ENCODE peak calls at places on chromosomes 12 and 14, in ten cellular contexts. I is NB4, S is endothelial cell of umbilical vein, X is esophagus squamous epithelium, L is ovary, R is hepatocyte, E is HCT116, P is uterus, J is A673, Y is progenitor cell of endocrine pancreas. T is an unnamed sample.

GRCh38 chr12:54082402-54082892 is 28.8 kb downstream of the HOXC4 start:
- DNase-seq in I (no peak), S (no peak), X (no peak), L (peak), R (peak), E (no peak), P (peak), J (peak), Y (peak), T (no peak)

GRCh38 chr12:109277899-109278762 is 31.0 kb downstream of the FOXN4 start:
- DNase-seq in I (peak), S (no peak), X (no peak), L (peak), R (peak), E (no peak), P (peak), J (no peak), Y (no peak), T (no peak)

GRCh38 chr12:39931857-39932256 is 174.0 kb downstream of the SLC2A13 start:
- DNase-seq in I (no peak), S (no peak), X (no peak), L (no peak), R (no peak), E (no peak), P (no peak), J (no peak), Y (no peak), T (no peak)

GRCh38 chr14:71206766-71207371 is 299.6 kb downstream of the PCNX1 start:
- DNase-seq in I (no peak), S (peak), X (no peak), L (no peak), R (no peak), E (no peak), P (peak), J (peak), Y (no peak), T (peak)

GRCh38 chr14:61260939-61261776 is 20.0 kb downstream of the TMEM30B start:
- DNase-seq in I (no peak), S (no peak), X (no peak), L (no peak), R (peak), E (peak), P (no peak), J (no peak), Y (no peak), T (peak)

GRCh38 chr12:2049604-2050540 is 2.9 kb upstream of the CACNA1C start:
- DNase-seq in I (peak), S (no peak), X (no peak), L (no peak), R (peak), E (no peak), P (no peak), J (no peak), Y (no peak), T (no peak)

GRCh38 chr12:2339022-2339431 is 286.2 kb downstream of the CACNA1C start:
- DNase-seq in I (no peak), S (peak), X (no peak), L (no peak), R (no peak), E (no peak), P (no peak), J (no peak), Y (no peak), T (no peak)

GRCh38 chr14:49769171-49769570 is 1.2 kb downstream of the KLHDC2 start:
- DNase-seq in I (no peak), S (no peak), X (no peak), L (no peak), R (no peak), E (no peak), P (no peak), J (no peak), Y (no peak), T (peak)

GRCh38 chr14:95770777-95771176 is 56.9 kb upstream of the TCL1A start:
- DNase-seq in I (peak), S (no peak), X (no peak), L (no peak), R (no peak), E (no peak), P (no peak), J (peak), Y (no peak), T (no peak)

GRCh38 chr12:38771871-38772270 is 133.5 kb downstream of the CPNE8 start:
- DNase-seq in I (peak), S (no peak), X (no peak), L (no peak), R (no peak), E (no peak), P (no peak), J (no peak), Y (no peak), T (no peak)

GRCh38 chr14:22010532-22011242 is 337.1 kb upstream of the OR4E1 start:
- DNase-seq in I (peak), S (no peak), X (no peak), L (no peak), R (no peak), E (no peak), P (no peak), J (no peak), Y (no peak), T (no peak)

GRCh38 chr14:75141967-75142366 is 15.1 kb upstream of the NEK9 start:
- DNase-seq in I (peak), S (peak), X (no peak), L (no peak), R (peak), E (no peak), P (no peak), J (peak), Y (no peak), T (no peak)

GRCh38 chr14:101584049-101584859 is 23.0 kb downstream of the DIO3 start:
- DNase-seq in I (peak), S (no peak), X (no peak), L (peak), R (peak), E (no peak), P (peak), J (peak), Y (no peak), T (no peak)

GRCh38 chr12:124497658-124498057 is 69.8 kb downstream of the NCOR2 start:
- DNase-seq in I (no peak), S (no peak), X (no peak), L (no peak), R (peak), E (no peak), P (no peak), J (no peak), Y (no peak), T (peak)

GRCh38 chr14:73777420-73777819 is 63.2 kb upstream of the PNMA1 start:
- DNase-seq in I (no peak), S (no peak), X (no peak), L (no peak), R (no peak), E (no peak), P (no peak), J (no peak), Y (no peak), T (no peak)

GRCh38 chr14:74979442-74980397 is 23.0 kb upstream of the EIF2B2 start:
- DNase-seq in I (peak), S (peak), X (no peak), L (no peak), R (peak), E (no peak), P (no peak), J (peak), Y (no peak), T (no peak)

GRCh38 chr14:89349196-89350008 is 67.6 kb downstream of the FOXN3 start:
- DNase-seq in I (no peak), S (no peak), X (no peak), L (no peak), R (peak), E (no peak), P (peak), J (no peak), Y (no peak), T (no peak)

GRCh38 chr12:7433276-7433822 is 10.6 kb downstream of the CD163L1 start:
- DNase-seq in I (no peak), S (peak), X (no peak), L (no peak), R (no peak), E (peak), P (no peak), J (peak), Y (no peak), T (peak)

GRCh38 chr12:4379410-4379809 is at the start of gene FGF23:
- DNase-seq in I (no peak), S (peak), X (no peak), L (no peak), R (peak), E (no peak), P (no peak), J (peak), Y (peak), T (no peak)

GRCh38 chr12:104175726-104176247 is 37.8 kb upstream of the NFYB start:
- DNase-seq in I (peak), S (no peak), X (no peak), L (no peak), R (no peak), E (no peak), P (no peak), J (no peak), Y (no peak), T (no peak)

GRCh38 chr12:104345234-104346066 is 41.9 kb downstream of the EID3 start:
- DNase-seq in I (no peak), S (no peak), X (no peak), L (no peak), R (no peak), E (no peak), P (no peak), J (no peak), Y (no peak), T (no peak)

GRCh38 chr12:25552681-25553080 is 402 bp downstream of the LMNTD1 start:
- DNase-seq in I (no peak), S (no peak), X (no peak), L (no peak), R (no peak), E (no peak), P (no peak), J (no peak), Y (no peak), T (no peak)

GRCh38 chr14:98348505-98348904 is 923.5 kb downstream of the BCL11B start:
- DNase-seq in I (no peak), S (no peak), X (no peak), L (no peak), R (no peak), E (no peak), P (no peak), J (no peak), Y (no peak), T (no peak)

GRCh38 chr14:30283822-30284446 is 275.0 kb upstream of the G2E3 start:
- DNase-seq in I (peak), S (peak), X (no peak), L (no peak), R (peak), E (peak), P (no peak), J (peak), Y (no peak), T (peak)

GRCh38 chr14:99506269-99506668 is 25.1 kb downstream of the CCNK start:
- DNase-seq in I (no peak), S (peak), X (no peak), L (no peak), R (no peak), E (no peak), P (no peak), J (no peak), Y (no peak), T (no peak)

GRCh38 chr14:32561520-32561919 is 232.4 kb downstream of the AKAP6 start:
- DNase-seq in I (no peak), S (no peak), X (no peak), L (no peak), R (peak), E (no peak), P (no peak), J (no peak), Y (no peak), T (peak)

GRCh38 chr12:104975621-104976343 is 10.3 kb upstream of the NOPCHAP1 start:
- DNase-seq in I (peak), S (no peak), X (no peak), L (no peak), R (no peak), E (no peak), P (no peak), J (no peak), Y (no peak), T (peak)

GRCh38 chr12:46617167-46617566 is 208.6 kb downstream of the SLC38A4 start:
- DNase-seq in I (peak), S (no peak), X (no peak), L (no peak), R (no peak), E (no peak), P (peak), J (no peak), Y (no peak), T (no peak)

GRCh38 chr12:3489057-3489456 is 1.9 kb upstream of the PRMT8 start:
- DNase-seq in I (no peak), S (no peak), X (no peak), L (no peak), R (no peak), E (no peak), P (no peak), J (no peak), Y (no peak), T (peak)

GRCh38 chr14:92503756-92504491 is 9.7 kb upstream of the RIN3 start:
- DNase-seq in I (no peak), S (peak), X (no peak), L (no peak), R (peak), E (peak), P (no peak), J (no peak), Y (no peak), T (peak)

GRCh38 chr12:16568873-16569272 is 37.1 kb downstream of the LMO3 start:
- DNase-seq in I (no peak), S (peak), X (no peak), L (no peak), R (no peak), E (no peak), P (no peak), J (peak), Y (no peak), T (peak)

GRCh38 chr12:107670999-107671643 is 14.5 kb upstream of the PWP1 start:
- DNase-seq in I (peak), S (peak), X (no peak), L (no peak), R (peak), E (peak), P (no peak), J (peak), Y (peak), T (no peak)

GRCh38 chr14:68042591-68043210 is 223.1 kb downstream of the RAD51B start:
- DNase-seq in I (no peak), S (no peak), X (no peak), L (no peak), R (peak), E (no peak), P (no peak), J (no peak), Y (no peak), T (peak)

GRCh38 chr12:76551482-76551888 is 8.1 kb downstream of the OSBPL8 start:
- DNase-seq in I (no peak), S (no peak), X (no peak), L (no peak), R (no peak), E (no peak), P (no peak), J (no peak), Y (no peak), T (no peak)

GRCh38 chr14:66121859-66122258 is 364.3 kb upstream of the CCDC196 start:
- DNase-seq in I (no peak), S (no peak), X (no peak), L (no peak), R (no peak), E (no peak), P (no peak), J (no peak), Y (no peak), T (no peak)
- TF ChIP-seq CTCF in I (no peak), S (no peak), X (no peak), L (no peak), R (no peak), E (peak), P (no peak), J (no peak), Y (no peak), T (no peak)

DNA sequence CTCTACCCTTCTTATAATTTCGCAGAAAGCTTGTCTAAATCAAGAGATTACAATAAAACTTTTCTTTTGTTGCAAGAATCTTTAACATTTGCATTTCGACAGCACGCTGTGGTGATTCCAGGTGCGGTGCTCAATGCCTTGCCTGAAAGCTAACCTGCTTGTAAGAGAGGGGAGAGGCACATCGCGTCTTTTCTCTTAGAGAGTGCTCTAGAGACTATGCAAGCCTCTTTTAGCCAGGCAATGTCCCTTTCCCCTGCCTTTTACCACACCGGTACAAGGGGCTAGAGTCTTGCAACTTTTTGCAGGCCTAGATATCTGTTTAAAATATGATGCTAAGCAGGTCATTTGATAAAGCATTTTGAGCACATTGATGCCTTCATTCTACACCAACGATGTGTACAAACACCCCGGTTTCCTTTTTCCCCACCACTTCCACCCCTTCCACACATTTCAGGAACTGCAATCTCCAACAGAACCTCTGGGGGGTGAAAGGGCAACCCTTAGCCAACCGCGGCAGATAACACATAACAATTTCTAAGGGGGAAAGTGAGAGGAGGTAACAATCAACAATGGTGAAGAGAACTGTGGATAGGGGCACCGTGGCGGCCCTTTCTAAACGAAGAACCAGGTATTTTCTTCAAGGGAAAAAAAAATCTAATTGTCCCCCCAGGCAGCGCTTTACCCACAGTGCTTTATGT is 1.3 kb downstream of the KITLG start:
- DNase-seq in I (peak), S (peak), X (no peak), L (no peak), R (peak), E (no peak), P (no peak), J (peak), Y (peak), T (no peak)
- TF ChIP-seq CTCF in I (peak), S (no peak), X (peak), L (peak), R (peak), E (peak), P (peak), J (peak), Y (peak), T (peak)

GRCh38 chr12:113065126-113066007 is 8.8 kb downstream of the DTX1 start:
- DNase-seq in I (peak), S (no peak), X (no peak), L (no peak), R (peak), E (no peak), P (no peak), J (peak), Y (peak), T (no peak)
- TF ChIP-seq CTCF in I (no peak), S (no peak), X (no peak), L (no peak), R (no peak), E (no peak), P (no peak), J (no peak), Y (no peak), T (no peak)

GRCh38 chr14:58128416-58128815 is 23.6 kb downstream of the ARMH4 start:
- DNase-seq in I (no peak), S (no peak), X (no peak), L (no peak), R (no peak), E (no peak), P (no peak), J (no peak), Y (no peak), T (no peak)

GRCh38 chr14:58131386-58131785 is 20.6 kb downstream of the ARMH4 start:
- DNase-seq in I (no peak), S (no peak), X (no peak), L (no peak), R (no peak), E (no peak), P (no peak), J (no peak), Y (no peak), T (no peak)

GRCh38 chr14:58133739-58134138 is 18.3 kb downstream of the ARMH4 start:
- DNase-seq in I (no peak), S (no peak), X (no peak), L (no peak), R (peak), E (no peak), P (no peak), J (no peak), Y (no peak), T (peak)

GRCh38 chr14:58130121-58130782 is 21.8 kb downstream of the ARMH4 start:
- DNase-seq in I (no peak), S (no peak), X (no peak), L (no peak), R (no peak), E (no peak), P (no peak), J (no peak), Y (no peak), T (no peak)

DNA sequence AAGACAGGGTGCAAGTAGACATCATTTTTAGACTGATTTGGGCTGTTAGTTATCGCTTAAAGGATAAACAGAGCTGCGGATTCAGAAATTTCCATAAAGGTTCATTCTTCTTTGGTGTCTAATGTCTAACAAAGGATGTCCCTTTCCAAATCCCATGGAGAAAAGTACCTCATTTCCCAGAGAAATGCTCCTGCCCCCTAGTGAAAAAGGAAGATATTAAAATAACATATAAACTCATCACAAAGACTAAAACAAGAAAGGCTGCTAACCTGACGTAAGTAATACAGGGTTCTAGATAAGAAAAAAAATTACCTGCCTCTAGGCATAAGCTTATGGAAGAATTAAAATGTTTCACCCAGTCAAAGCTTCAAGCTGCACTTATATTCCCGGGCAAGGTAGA is 22.8 kb downstream of the ARMH4 start:
- DNase-seq in I (no peak), S (no peak), X (no peak), L (no peak), R (no peak), E (no peak), P (no peak), J (peak), Y (no peak), T (no peak)
- TF ChIP-seq CTCF in I (no peak), S (no peak), X (no peak), L (no peak), R (peak), E (peak), P (no peak), J (peak), Y (peak), T (peak)